ENCODE peak calls at places on chromosome 12, in seven cellular contexts. Q is D721Med; S is AG08396; X is tibial artery; O is activated B cell treated with CpG ODN at 0.5 μM for 24 hours; L is NCI-H2171; M is effector memory CD8-positive, alpha-beta T cell. K is an unnamed sample.

GRCh38 chr12:109962388-109962787 is 33.8 kb downstream of the GIT2 start:
- DNase-seq in Q (no peak), S (no peak), X (no peak), O (no peak), L (peak), M (no peak), K (no peak)

GRCh38 chr12:96061864-96062453 is 26.6 kb upstream of the LTA4H start:
- DNase-seq in Q (peak), S (peak), X (peak), O (peak), L (peak), M (peak), K (peak)

GRCh38 chr12:27922591-27923139 is 49.9 kb downstream of the PTHLH start:
- DNase-seq in Q (no peak), S (peak), X (no peak), O (no peak), L (no peak), M (no peak), K (no peak)

GRCh38 chr12:3380200-3381020 is 110.6 kb upstream of the PRMT8 start:
- DNase-seq in Q (no peak), S (no peak), X (no peak), O (no peak), L (no peak), M (no peak), K (no peak)

GRCh38 chr12:26606911-26607310 is 226.1 kb downstream of the ITPR2 start:
- DNase-seq in Q (no peak), S (no peak), X (no peak), O (no peak), L (no peak), M (no peak), K (no peak)

GRCh38 chr12:25202139-25202538 is 7.1 kb downstream of the ETFRF1 start:
- DNase-seq in Q (no peak), S (no peak), X (no peak), O (no peak), L (no peak), M (no peak), K (no peak)

GRCh38 chr12:81502912-81503695 is 256.0 kb downstream of the PPFIA2 start:
- DNase-seq in Q (no peak), S (peak), X (no peak), O (no peak), L (no peak), M (no peak), K (no peak)

GRCh38 chr12:26832817-26833691 is at the start of gene ITPR2:
- DNase-seq in Q (peak), S (peak), X (peak), O (peak), L (peak), M (peak), K (peak)

GRCh38 chr12:6613776-6614512 is 6.8 kb upstream of the CHD4 start:
- DNase-seq in Q (peak), S (peak), X (peak), O (peak), L (no peak), M (peak), K (peak)

GRCh38 chr12:25328082-25328712 is 77.5 kb upstream of the KRAS start:
- DNase-seq in Q (no peak), S (no peak), X (no peak), O (no peak), L (no peak), M (no peak), K (no peak)

GRCh38 chr12:24929953-24930352 is 18.9 kb downstream of the BCAT1 start:
- DNase-seq in Q (no peak), S (no peak), X (no peak), O (no peak), L (no peak), M (no peak), K (no peak)

GRCh38 chr12:109358154-109358869 is 10.6 kb downstream of the MYO1H start:
- DNase-seq in Q (no peak), S (no peak), X (no peak), O (no peak), L (no peak), M (no peak), K (no peak)

GRCh38 chr12:40515041-40515825 is 177.0 kb upstream of the CNTN1 start:
- DNase-seq in Q (no peak), S (no peak), X (no peak), O (no peak), L (peak), M (no peak), K (no peak)

GRCh38 chr12:106897082-106897481 is 58.6 kb upstream of the TMEM263 start:
- DNase-seq in Q (no peak), S (no peak), X (no peak), O (no peak), L (no peak), M (no peak), K (no peak)

GRCh38 chr12:21826549-21826940 is 52.0 kb upstream of the KCNJ8 start:
- DNase-seq in Q (no peak), S (no peak), X (no peak), O (no peak), L (no peak), M (no peak), K (no peak)

GRCh38 chr12:130104114-130104513 is 58.1 kb upstream of the FZD10 start:
- DNase-seq in Q (no peak), S (no peak), X (no peak), O (no peak), L (no peak), M (no peak), K (no peak)

GRCh38 chr12:126384029-126384564 is 1318.9 kb downstream of the AACS start:
- DNase-seq in Q (no peak), S (no peak), X (no peak), O (no peak), L (peak), M (no peak), K (no peak)

GRCh38 chr12:53985900-53986685 is 1.1 kb downstream of the HOXC10 start:
- DNase-seq in Q (no peak), S (no peak), X (no peak), O (no peak), L (no peak), M (no peak), K (no peak)

GRCh38 chr12:16669756-16670155 is 63.8 kb upstream of the LMO3 start:
- DNase-seq in Q (no peak), S (no peak), X (no peak), O (no peak), L (no peak), M (no peak), K (no peak)

GRCh38 chr12:115354007-115354452 is 670.1 kb upstream of the TBX3 start:
- DNase-seq in Q (no peak), S (peak), X (peak), O (no peak), L (no peak), M (no peak), K (no peak)

GRCh38 chr12:3607039-3607719 is 116.2 kb downstream of the PRMT8 start:
- DNase-seq in Q (no peak), S (no peak), X (no peak), O (no peak), L (no peak), M (no peak), K (no peak)

GRCh38 chr12:90802727-90803126 is 152.2 kb downstream of the CCER1 start:
- DNase-seq in Q (no peak), S (no peak), X (no peak), O (no peak), L (no peak), M (no peak), K (no peak)

GRCh38 chr12:24363177-24363754 is 413.8 kb upstream of the SOX5 start:
- DNase-seq in Q (no peak), S (no peak), X (no peak), O (no peak), L (no peak), M (no peak), K (no peak)

GRCh38 chr12:117933545-117933944 is 35.2 kb downstream of the KSR2 start:
- DNase-seq in Q (no peak), S (no peak), X (no peak), O (no peak), L (no peak), M (no peak), K (no peak)

GRCh38 chr12:122545855-122546254 is 18.8 kb downstream of the KNTC1 start:
- DNase-seq in Q (no peak), S (no peak), X (no peak), O (no peak), L (no peak), M (no peak), K (no peak)

GRCh38 chr12:120647375-120647755 is 6.9 kb downstream of the CABP1 start:
- DNase-seq in Q (no peak), S (no peak), X (no peak), O (no peak), L (no peak), M (no peak), K (no peak)

GRCh38 chr12:95723693-95724384 is 66.7 kb downstream of the NTN4 start:
- DNase-seq in Q (no peak), S (no peak), X (no peak), O (no peak), L (no peak), M (no peak), K (no peak)

GRCh38 chr12:104063712-104064030 is 660 bp upstream of the HCFC2 start:
- DNase-seq in Q (no peak), S (no peak), X (peak), O (no peak), L (no peak), M (no peak), K (no peak)

GRCh38 chr12:19120795-19121194 is 8.7 kb upstream of the PLEKHA5 start:
- DNase-seq in Q (no peak), S (no peak), X (no peak), O (no peak), L (no peak), M (no peak), K (no peak)

GRCh38 chr12:9735601-9736000 is 2.7 kb upstream of the CLECL1 start:
- DNase-seq in Q (no peak), S (no peak), X (no peak), O (no peak), L (no peak), M (no peak), K (no peak)

GRCh38 chr12:27979145-27979544 is 6.6 kb upstream of the PTHLH start:
- DNase-seq in Q (no peak), S (peak), X (no peak), O (no peak), L (no peak), M (no peak), K (no peak)

GRCh38 chr12:89212339-89212771 is 139.9 kb downstream of the DUSP6 start:
- DNase-seq in Q (no peak), S (no peak), X (peak), O (no peak), L (no peak), M (no peak), K (no peak)

GRCh38 chr12:91178801-91179200 is 3.8 kb downstream of the DCN start:
- DNase-seq in Q (no peak), S (no peak), X (no peak), O (no peak), L (no peak), M (no peak), K (no peak)

GRCh38 chr12:73632191-73632590 is 905.4 kb upstream of the ATXN7L3B start:
- DNase-seq in Q (no peak), S (no peak), X (no peak), O (no peak), L (no peak), M (no peak), K (no peak)